ENCODE peak calls at places on chromosomes 4 and X, in ten cellular contexts. T is IMR-90, Y is GM23248, L is SJSA1, H is left ventricle myocardium inferior, M is ovary, U is aorta, W is MM.1S, Q is stomach, D is upper lobe of left lung. I is an unnamed sample. For H3K4me1, the result is how much of the 10 kb centered on the place peaks cover.

GRCh38 chr4:183563874-183564273 is 59.0 kb downstream of the ING2 start:
- DNase-seq in T (peak), Y (peak), L (no peak), H (no peak), M (peak), U (no peak), W (no peak), Q (no peak), D (no peak), I (peak)

GRCh38 chrX:50579955-50580354 is 109.3 kb upstream of the DGKK start:
- DNase-seq in T (peak), Y (peak), L (no peak), H (no peak), M (no peak), U (no peak), W (peak), Q (peak), D (no peak), I (peak)

GRCh38 chrX:132631579-132632232 is 142.9 kb upstream of the MBNL3 start:
- DNase-seq in T (peak), Y (peak), L (no peak), H (no peak), M (no peak), U (no peak), W (peak), Q (no peak), D (no peak), I (peak)

GRCh38 chr4:16516796-16517413 is 290.6 kb upstream of the TAPT1 start:
- DNase-seq in T (peak), Y (peak), L (peak), H (no peak), M (peak), U (no peak), W (no peak), Q (peak), D (no peak), I (peak)

GRCh38 chrX:23515028-23515427 is 152.3 kb upstream of the PRDX4 start:
- DNase-seq in T (no peak), Y (no peak), L (no peak), H (no peak), M (no peak), U (no peak), W (peak), Q (no peak), D (no peak), I (no peak)

GRCh38 chr4:165597581-165598480 is 219.0 kb downstream of the CPE start:
- DNase-seq in T (no peak), Y (no peak), L (no peak), H (no peak), M (no peak), U (no peak), W (no peak), Q (no peak), D (no peak), I (no peak)

GRCh38 chr4:74770511-74770910 is 23.8 kb downstream of the BTC start:
- DNase-seq in T (no peak), Y (no peak), L (no peak), H (no peak), M (no peak), U (no peak), W (no peak), Q (no peak), D (no peak), I (no peak)

GRCh38 chr4:176400816-176401461 is 81.2 kb downstream of the SPCS3 start:
- DNase-seq in T (peak), Y (peak), L (no peak), H (no peak), M (no peak), U (no peak), W (no peak), Q (no peak), D (no peak), I (no peak)

GRCh38 chr4:23062188-23062587 is 369.5 kb downstream of the GBA3 start:
- DNase-seq in T (no peak), Y (no peak), L (no peak), H (no peak), M (no peak), U (no peak), W (no peak), Q (no peak), D (no peak), I (no peak)

GRCh38 chrX:111100191-111100590 is 4.2 kb downstream of the PAK3 start:
- DNase-seq in T (peak), Y (peak), L (no peak), H (no peak), M (no peak), U (no peak), W (peak), Q (no peak), D (no peak), I (peak)

GRCh38 chr4:38152721-38153412 is 192.7 kb downstream of the PTTG2 start:
- DNase-seq in T (no peak), Y (no peak), L (no peak), H (no peak), M (no peak), U (no peak), W (no peak), Q (no peak), D (no peak), I (no peak)

GRCh38 chr4:38154251-38154650 is 194.1 kb downstream of the PTTG2 start:
- DNase-seq in T (peak), Y (no peak), L (no peak), H (no peak), M (no peak), U (no peak), W (no peak), Q (no peak), D (no peak), I (no peak)

GRCh38 chr4:38157592-38157991 is 197.4 kb downstream of the PTTG2 start:
- DNase-seq in T (no peak), Y (no peak), L (no peak), H (no peak), M (no peak), U (no peak), W (no peak), Q (peak), D (no peak), I (peak)

GRCh38 chr4:38154681-38155588 is 194.7 kb downstream of the PTTG2 start:
- DNase-seq in T (no peak), Y (peak), L (no peak), H (peak), M (no peak), U (no peak), W (no peak), Q (peak), D (peak), I (peak)

GRCh38 chr4:38155589-38156294 is 195.5 kb downstream of the PTTG2 start:
- DNase-seq in T (no peak), Y (no peak), L (no peak), H (no peak), M (no peak), U (no peak), W (no peak), Q (no peak), D (no peak), I (no peak)
- H3K4me3 ChIP-seq in T (no peak), Y (no peak), L (no peak), H (no peak), M (no peak), U (no peak), W (no peak), Q (no peak), D (no peak), I (no peak)

GRCh38 chr4:72567821-72568620 is 1.0 kb downstream of the ADAMTS3 start:
- DNase-seq in T (peak), Y (peak), L (peak), H (peak), M (peak), U (peak), W (peak), Q (peak), D (peak), I (peak)

GRCh38 chr4:72571337-72571736 is 2.3 kb upstream of the ADAMTS3 start:
- DNase-seq in T (no peak), Y (no peak), L (no peak), H (no peak), M (no peak), U (no peak), W (no peak), Q (no peak), D (no peak), I (no peak)

GRCh38 chr4:72567036-72567435 is 2.0 kb downstream of the ADAMTS3 start:
- DNase-seq in T (no peak), Y (no peak), L (no peak), H (no peak), M (no peak), U (no peak), W (no peak), Q (no peak), D (no peak), I (no peak)

GRCh38 chr4:72568959-72569718 is at the start of gene ADAMTS3:
- DNase-seq in T (peak), Y (peak), L (peak), H (peak), M (peak), U (peak), W (peak), Q (peak), D (peak), I (no peak)

GRCh38 chr4:72569719-72570235 is 756 bp upstream of the ADAMTS3 start:
- DNase-seq in T (peak), Y (peak), L (no peak), H (no peak), M (peak), U (no peak), W (no peak), Q (no peak), D (no peak), I (no peak)
- H3K27ac ChIP-seq in T (no peak), Y (no peak), L (no peak), H (no peak), M (peak), U (no peak), W (no peak), Q (peak), D (peak), I (no peak)

DNA sequence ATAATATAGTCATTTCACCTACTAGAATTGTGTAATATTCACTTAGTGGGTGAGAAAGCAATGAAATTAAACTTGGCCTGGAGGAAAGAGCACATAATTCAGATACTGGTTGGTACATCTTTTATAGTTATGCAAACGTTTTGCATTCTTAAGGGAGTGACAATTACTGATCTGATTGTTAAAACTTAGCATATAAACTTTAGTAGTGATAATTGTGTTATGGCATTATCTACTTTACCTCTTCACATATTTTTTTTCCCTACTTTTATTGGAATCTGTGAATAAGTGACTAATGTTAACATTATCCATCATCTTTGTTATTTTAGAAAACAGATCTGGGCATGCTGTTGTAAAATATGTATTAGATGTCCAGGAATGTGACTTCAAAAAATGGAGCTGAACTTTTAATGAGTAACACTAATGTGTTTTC is 217.4 kb upstream of the GIMD1 start:
- DNase-seq in T (no peak), Y (peak), L (no peak), H (no peak), M (no peak), U (no peak), W (no peak), Q (no peak), D (no peak), I (no peak)
- H3K4me1 ChIP-seq in T (under half), Y (half or more), L (under half), H (under half), M (under half), U (under half), W (under half), Q (under half), D (under half), I (under half)

GRCh38 chrX:150546711-150547153 is 21.7 kb upstream of the MTM1 start:
- DNase-seq in T (no peak), Y (peak), L (no peak), H (no peak), M (peak), U (no peak), W (no peak), Q (no peak), D (no peak), I (no peak)

GRCh38 chrX:150544835-150545790 is 23.3 kb upstream of the MTM1 start:
- DNase-seq in T (no peak), Y (no peak), L (no peak), H (no peak), M (peak), U (no peak), W (no peak), Q (no peak), D (no peak), I (no peak)

GRCh38 chrX:150548251-150548650 is 20.2 kb upstream of the MTM1 start:
- DNase-seq in T (no peak), Y (no peak), L (no peak), H (no peak), M (no peak), U (no peak), W (no peak), Q (no peak), D (no peak), I (no peak)

GRCh38 chrX:150548684-150549083 is 19.7 kb upstream of the MTM1 start:
- DNase-seq in T (peak), Y (peak), L (peak), H (no peak), M (no peak), U (no peak), W (no peak), Q (no peak), D (no peak), I (no peak)

DNA sequence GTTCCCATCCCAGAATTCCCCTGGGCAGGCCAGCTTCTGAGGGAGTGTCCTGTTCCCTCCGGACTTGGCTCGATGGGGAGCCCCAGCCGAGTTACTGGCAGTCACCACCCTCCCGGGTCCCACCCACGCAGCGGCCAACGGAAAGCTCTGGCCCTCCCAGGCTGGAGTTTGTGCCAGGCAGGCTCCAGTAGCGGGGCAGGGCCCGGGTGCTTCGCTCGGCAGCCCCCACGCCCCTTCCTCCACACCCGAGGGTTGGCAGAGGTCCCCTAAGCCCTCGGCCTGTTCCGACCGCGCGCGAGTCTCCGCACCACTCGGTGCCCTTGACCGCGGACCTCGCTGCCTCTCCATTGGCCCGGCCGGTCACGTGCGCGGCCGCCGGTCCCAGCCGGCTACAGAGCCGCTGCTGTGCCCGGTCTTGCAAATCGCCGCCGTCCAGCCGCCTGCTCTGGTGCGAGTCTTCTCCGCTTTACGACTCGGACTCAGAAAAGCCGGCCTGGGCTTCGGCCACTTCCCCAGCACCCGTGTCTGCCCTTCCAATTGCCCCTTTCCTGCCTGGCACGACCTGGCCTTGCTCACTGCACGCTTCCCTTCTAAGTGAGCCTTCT is 20.8 kb upstream of the MTM1 start:
- DNase-seq in T (no peak), Y (peak), L (peak), H (peak), M (peak), U (peak), W (peak), Q (peak), D (peak), I (peak)
- H3K4me3 ChIP-seq in T (peak), Y (peak), L (peak), H (peak), M (peak), U (no peak), W (peak), Q (peak), D (no peak), I (peak)

DNA sequence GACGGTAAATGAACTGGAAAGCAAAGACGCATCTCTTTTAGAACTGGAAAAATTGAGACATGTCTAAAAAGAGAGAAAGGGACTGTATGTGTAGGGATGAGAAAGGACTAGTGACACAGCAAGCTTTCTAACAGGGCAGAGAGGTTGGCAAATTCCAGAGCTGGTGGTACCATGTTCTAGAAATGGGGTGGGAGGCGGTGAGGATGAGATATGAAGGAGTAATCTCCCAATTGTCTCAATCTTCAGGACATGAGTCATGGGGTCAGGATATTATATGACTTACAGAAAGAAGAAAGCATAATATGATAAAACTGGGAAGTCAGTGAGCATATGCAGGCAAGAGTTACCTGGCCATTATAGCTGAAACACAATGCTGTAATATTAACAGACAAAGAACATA is 14.2 kb downstream of the TAB3 start:
- DNase-seq in T (no peak), Y (peak), L (no peak), H (no peak), M (no peak), U (no peak), W (no peak), Q (no peak), D (no peak), I (no peak)
- H3K27ac ChIP-seq in T (no peak), Y (no peak), L (no peak), H (no peak), M (no peak), U (no peak), W (no peak), Q (no peak), D (no peak), I (no peak)

GRCh38 chrX:17591741-17592110 is 145.6 kb upstream of the SCML1 start:
- DNase-seq in T (peak), Y (peak), L (peak), H (no peak), M (peak), U (no peak), W (peak), Q (no peak), D (no peak), I (no peak)

GRCh38 chrX:17595456-17596035 is 141.7 kb upstream of the SCML1 start:
- DNase-seq in T (peak), Y (peak), L (no peak), H (no peak), M (no peak), U (no peak), W (peak), Q (no peak), D (no peak), I (peak)

GRCh38 chrX:17590892-17591740 is 146.2 kb upstream of the SCML1 start:
- DNase-seq in T (peak), Y (peak), L (peak), H (peak), M (peak), U (peak), W (peak), Q (peak), D (no peak), I (peak)

GRCh38 chrX:17588303-17588702 is 149.0 kb upstream of the SCML1 start:
- DNase-seq in T (no peak), Y (no peak), L (no peak), H (no peak), M (no peak), U (no peak), W (no peak), Q (no peak), D (no peak), I (no peak)

GRCh38 chrX:17592117-17592516 is 145.2 kb upstream of the SCML1 start:
- DNase-seq in T (peak), Y (peak), L (no peak), H (no peak), M (no peak), U (no peak), W (no peak), Q (no peak), D (no peak), I (no peak)
- H3K4me1 ChIP-seq in T (under half), Y (under half), L (under half), H (under half), M (under half), U (under half), W (under half), Q (under half), D (under half), I (under half)

GRCh38 chr4:114600672-114601071 is 2.1 kb downstream of the UGT8 start:
- DNase-seq in T (no peak), Y (no peak), L (no peak), H (no peak), M (no peak), U (no peak), W (peak), Q (no peak), D (no peak), I (peak)

GRCh38 chr4:114601304-114602052 is 2.9 kb downstream of the UGT8 start:
- DNase-seq in T (no peak), Y (no peak), L (no peak), H (no peak), M (no peak), U (no peak), W (no peak), Q (no peak), D (no peak), I (peak)

GRCh38 chr4:114598191-114599121 is at the start of gene UGT8:
- DNase-seq in T (no peak), Y (peak), L (no peak), H (peak), M (no peak), U (peak), W (no peak), Q (peak), D (peak), I (peak)

GRCh38 chr4:114599231-114600065 is 841 bp downstream of the UGT8 start:
- DNase-seq in T (no peak), Y (peak), L (no peak), H (no peak), M (no peak), U (peak), W (no peak), Q (peak), D (peak), I (peak)

GRCh38 chr4:114600066-114600552 is 1.5 kb downstream of the UGT8 start:
- DNase-seq in T (no peak), Y (no peak), L (no peak), H (no peak), M (no peak), U (no peak), W (no peak), Q (no peak), D (no peak), I (no peak)
- H3K4me3 ChIP-seq in T (no peak), Y (no peak), L (no peak), H (no peak), M (no peak), U (no peak), W (peak), Q (peak), D (no peak), I (no peak)

GRCh38 chrX:45750639-45751038 is 550.0 kb upstream of the DIPK2B start:
- DNase-seq in T (no peak), Y (peak), L (no peak), H (peak), M (no peak), U (no peak), W (no peak), Q (peak), D (no peak), I (no peak)

GRCh38 chrX:45749375-45749774 is 548.7 kb upstream of the DIPK2B start:
- DNase-seq in T (no peak), Y (peak), L (no peak), H (no peak), M (no peak), U (no peak), W (no peak), Q (no peak), D (no peak), I (no peak)

GRCh38 chrX:45751156-45751555 is 550.5 kb upstream of the DIPK2B start:
- DNase-seq in T (no peak), Y (no peak), L (no peak), H (no peak), M (no peak), U (no peak), W (no peak), Q (no peak), D (no peak), I (no peak)

GRCh38 chrX:45747905-45748304 is 547.2 kb upstream of the DIPK2B start:
- DNase-seq in T (no peak), Y (peak), L (no peak), H (no peak), M (no peak), U (no peak), W (no peak), Q (no peak), D (no peak), I (no peak)

DNA sequence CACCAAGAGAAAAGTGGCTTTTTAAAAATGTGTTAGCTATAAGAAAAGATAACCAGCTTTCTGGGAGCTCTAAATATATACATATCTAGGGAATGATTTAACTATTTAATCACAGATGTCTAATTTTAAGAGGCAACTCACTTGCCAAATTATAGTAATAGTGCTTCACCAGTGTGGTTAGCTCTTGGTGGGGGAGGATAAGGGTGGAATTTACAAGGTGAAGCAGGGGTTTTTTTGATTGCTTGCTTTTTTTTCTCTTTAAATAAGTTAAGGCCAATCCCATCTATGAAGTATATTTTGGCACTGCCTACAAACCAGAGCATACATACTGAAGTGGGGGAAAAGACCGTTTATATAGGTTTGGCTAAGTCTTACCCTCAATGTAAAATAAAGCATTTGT is 547.8 kb upstream of the DIPK2B start:
- DNase-seq in T (no peak), Y (peak), L (no peak), H (no peak), M (no peak), U (no peak), W (no peak), Q (no peak), D (no peak), I (no peak)
- H3K27ac ChIP-seq in T (no peak), Y (peak), L (no peak), H (peak), M (no peak), U (no peak), W (no peak), Q (no peak), D (peak), I (no peak)

GRCh38 chrX:1484638-1485019 is 31.9 kb upstream of the ASMTL start:
- DNase-seq in T (no peak), Y (no peak), L (no peak), H (no peak), M (no peak), U (no peak), W (no peak), Q (no peak), D (no peak), I (no peak)
- H3K4me1 ChIP-seq in T (under half), Y (under half), L (under half), H (under half), M (under half), U (under half), W (under half), Q (under half), D (under half), I (under half)

I was measured in small intestine.